ENCODE peak calls at places on chromosomes 4 and X, in four cellular contexts. One of them, this sample, is unnamed. For H3K4me1 and H3K9me3, the result is how much of the 10 kb centered on the place peaks cover.

GRCh38 chr4:102345795-102346100 is 466 bp upstream of the SLC39A8 start:
- DNase-seq in left ventricle myocardium inferior: no peak
- DNase-seq in CD4-positive, alpha-beta memory T cell: no peak
- DNase-seq in Karpas-422: no peak
- DNase-seq in this sample: no peak

GRCh38 chr4:110637408-110638131 is 14.7 kb upstream of the PITX2 start:
- DNase-seq in left ventricle myocardium inferior: no peak
- DNase-seq in CD4-positive, alpha-beta memory T cell: no peak
- DNase-seq in Karpas-422: no peak
- DNase-seq in this sample: no peak

GRCh38 chr4:7970031-7970946 is 30.6 kb upstream of the AFAP1 start:
- DNase-seq in left ventricle myocardium inferior: no peak
- DNase-seq in CD4-positive, alpha-beta memory T cell: peak
- DNase-seq in Karpas-422: no peak
- DNase-seq in this sample: no peak

GRCh38 chr4:140374130-140374477 is 658 bp downstream of the SCOC start:
- DNase-seq in left ventricle myocardium inferior: no peak
- DNase-seq in CD4-positive, alpha-beta memory T cell: no peak
- DNase-seq in Karpas-422: no peak
- DNase-seq in this sample: peak

GRCh38 chrX:2548731-2549423 is 48.1 kb upstream of the DHRSX start:
- DNase-seq in left ventricle myocardium inferior: no peak
- DNase-seq in CD4-positive, alpha-beta memory T cell: no peak
- DNase-seq in Karpas-422: no peak
- DNase-seq in this sample: no peak

GRCh38 chrX:139967300-139967699 is 2.0 kb upstream of the CXorf66 start:
- DNase-seq in left ventricle myocardium inferior: no peak
- DNase-seq in CD4-positive, alpha-beta memory T cell: no peak
- DNase-seq in Karpas-422: peak
- DNase-seq in this sample: peak

GRCh38 chrX:24839331-24839730 is 145.6 kb downstream of the POLA1 start:
- DNase-seq in left ventricle myocardium inferior: no peak
- DNase-seq in CD4-positive, alpha-beta memory T cell: no peak
- DNase-seq in Karpas-422: no peak
- DNase-seq in this sample: no peak

GRCh38 chr4:154416183-154416543 is 75.4 kb downstream of the DCHS2 start:
- DNase-seq in left ventricle myocardium inferior: peak
- DNase-seq in CD4-positive, alpha-beta memory T cell: no peak
- DNase-seq in Karpas-422: no peak
- DNase-seq in this sample: no peak

GRCh38 chr4:94452476-94453300 is 946 bp downstream of the PDLIM5 start:
- DNase-seq in left ventricle myocardium inferior: peak
- DNase-seq in CD4-positive, alpha-beta memory T cell: no peak
- DNase-seq in Karpas-422: peak
- DNase-seq in this sample: peak

GRCh38 chr4:110119347-110119746 is 79.1 kb downstream of the ELOVL6 start:
- DNase-seq in left ventricle myocardium inferior: no peak
- DNase-seq in CD4-positive, alpha-beta memory T cell: no peak
- DNase-seq in Karpas-422: no peak
- DNase-seq in this sample: no peak

GRCh38 chr4:26700110-26700509 is 116.2 kb downstream of the TBC1D19 start:
- DNase-seq in left ventricle myocardium inferior: no peak
- DNase-seq in CD4-positive, alpha-beta memory T cell: no peak
- DNase-seq in Karpas-422: no peak
- DNase-seq in this sample: no peak

GRCh38 chrX:130909469-130910136 is 6.6 kb upstream of the ENOX2 start:
- DNase-seq in left ventricle myocardium inferior: no peak
- DNase-seq in CD4-positive, alpha-beta memory T cell: no peak
- DNase-seq in Karpas-422: no peak
- DNase-seq in this sample: no peak

GRCh38 chrX:111041018-111041462 is 55.0 kb upstream of the PAK3 start:
- DNase-seq in left ventricle myocardium inferior: no peak
- DNase-seq in CD4-positive, alpha-beta memory T cell: peak
- DNase-seq in Karpas-422: peak
- DNase-seq in this sample: no peak

GRCh38 chrX:74890676-74891430 is 34.4 kb downstream of the NEXMIF start:
- DNase-seq in left ventricle myocardium inferior: no peak
- DNase-seq in CD4-positive, alpha-beta memory T cell: no peak
- DNase-seq in Karpas-422: no peak
- DNase-seq in this sample: no peak

GRCh38 chr4:13888112-13888511 is 260.6 kb upstream of the BOD1L1 start:
- DNase-seq in left ventricle myocardium inferior: no peak
- DNase-seq in CD4-positive, alpha-beta memory T cell: no peak
- DNase-seq in Karpas-422: no peak
- DNase-seq in this sample: peak

GRCh38 chr4:58286335-58286734 is 1176.2 kb upstream of the IGFBP7 start:
- DNase-seq in left ventricle myocardium inferior: no peak
- DNase-seq in CD4-positive, alpha-beta memory T cell: no peak
- DNase-seq in Karpas-422: no peak
- DNase-seq in this sample: no peak

GRCh38 chr4:99815597-99816011 is 1.0 kb upstream of the DAPP1 start:
- DNase-seq in left ventricle myocardium inferior: no peak
- DNase-seq in CD4-positive, alpha-beta memory T cell: no peak
- DNase-seq in Karpas-422: no peak
- DNase-seq in this sample: no peak

GRCh38 chrX:2894885-2895292 is 34.2 kb downstream of the ARSD start:
- DNase-seq in left ventricle myocardium inferior: no peak
- DNase-seq in CD4-positive, alpha-beta memory T cell: no peak
- DNase-seq in Karpas-422: no peak
- DNase-seq in this sample: peak

GRCh38 chr4:71526626-71527406 is 188.0 kb downstream of the SLC4A4 start:
- DNase-seq in left ventricle myocardium inferior: no peak
- DNase-seq in CD4-positive, alpha-beta memory T cell: no peak
- DNase-seq in Karpas-422: peak
- DNase-seq in this sample: no peak

GRCh38 chrX:34734383-34734782 is 77.3 kb upstream of the TMEM47 start:
- DNase-seq in left ventricle myocardium inferior: no peak
- DNase-seq in CD4-positive, alpha-beta memory T cell: no peak
- DNase-seq in Karpas-422: no peak
- DNase-seq in this sample: peak

GRCh38 chr4:136864580-136865185 is 667.6 kb downstream of the PCDH18 start:
- DNase-seq in left ventricle myocardium inferior: no peak
- DNase-seq in CD4-positive, alpha-beta memory T cell: peak
- DNase-seq in Karpas-422: peak
- DNase-seq in this sample: peak

GRCh38 chrX:11446331-11446730 is 153.1 kb downstream of the AMELX start:
- DNase-seq in left ventricle myocardium inferior: no peak
- DNase-seq in CD4-positive, alpha-beta memory T cell: no peak
- DNase-seq in Karpas-422: no peak
- DNase-seq in this sample: peak

GRCh38 chrX:138877746-138878145 is 166.2 kb upstream of the FGF13 start:
- DNase-seq in left ventricle myocardium inferior: no peak
- DNase-seq in CD4-positive, alpha-beta memory T cell: no peak
- DNase-seq in Karpas-422: no peak
- DNase-seq in this sample: no peak

GRCh38 chr4:170015285-170015684 is 10.9 kb downstream of the MFAP3L start:
- DNase-seq in left ventricle myocardium inferior: no peak
- DNase-seq in CD4-positive, alpha-beta memory T cell: no peak
- DNase-seq in Karpas-422: no peak
- DNase-seq in this sample: no peak

GRCh38 chrX:97211070-97211469 is 327.4 kb downstream of the RPA4 start:
- DNase-seq in left ventricle myocardium inferior: no peak
- DNase-seq in CD4-positive, alpha-beta memory T cell: no peak
- DNase-seq in Karpas-422: no peak
- DNase-seq in this sample: no peak

GRCh38 chr4:53100801-53101581 is 238.9 kb downstream of the RASL11B start:
- DNase-seq in left ventricle myocardium inferior: no peak
- DNase-seq in CD4-positive, alpha-beta memory T cell: no peak
- DNase-seq in Karpas-422: no peak
- DNase-seq in this sample: peak

GRCh38 chr4:144579411-144580020 is 66.4 kb upstream of the HHIP start:
- DNase-seq in left ventricle myocardium inferior: no peak
- DNase-seq in CD4-positive, alpha-beta memory T cell: no peak
- DNase-seq in Karpas-422: no peak
- DNase-seq in this sample: peak

GRCh38 chr4:16916719-16917337 is 18.4 kb upstream of the LDB2 start:
- DNase-seq in left ventricle myocardium inferior: peak
- DNase-seq in CD4-positive, alpha-beta memory T cell: peak
- DNase-seq in Karpas-422: peak
- DNase-seq in this sample: peak

GRCh38 chr4:47373729-47374128 is 89.8 kb downstream of the COMMD8 start:
- DNase-seq in left ventricle myocardium inferior: no peak
- DNase-seq in CD4-positive, alpha-beta memory T cell: no peak
- DNase-seq in Karpas-422: no peak
- DNase-seq in this sample: no peak

GRCh38 chrX:41922694-41923171 is 621 bp downstream of the CASK start:
- DNase-seq in left ventricle myocardium inferior: peak
- DNase-seq in CD4-positive, alpha-beta memory T cell: peak
- DNase-seq in Karpas-422: no peak
- DNase-seq in this sample: peak

GRCh38 chrX:989959-990510 is 222.4 kb downstream of the CRLF2 start:
- DNase-seq in left ventricle myocardium inferior: peak
- DNase-seq in CD4-positive, alpha-beta memory T cell: peak
- DNase-seq in Karpas-422: peak
- DNase-seq in this sample: peak

DNA sequence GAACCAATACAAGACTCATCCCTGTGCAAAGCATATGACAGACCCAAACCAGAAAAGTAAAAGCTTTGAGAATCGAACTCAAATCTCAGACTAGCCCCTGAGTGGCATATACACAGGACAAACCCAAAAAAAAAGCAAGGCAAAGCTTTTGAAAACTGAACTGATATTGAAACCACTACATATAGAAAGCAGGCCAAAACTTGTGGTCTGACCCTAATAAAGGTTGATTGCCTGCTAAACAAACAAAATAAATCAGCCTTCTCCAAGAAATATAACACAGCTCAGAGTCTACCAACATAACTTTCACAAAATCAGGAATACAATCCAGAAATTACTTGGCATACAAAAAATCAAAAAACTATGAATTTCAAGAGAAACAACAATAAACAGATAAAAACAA is 40.3 kb downstream of the LRBA start:
- DNase-seq in left ventricle myocardium inferior: no peak
- DNase-seq in CD4-positive, alpha-beta memory T cell: no peak
- DNase-seq in Karpas-422: no peak
- DNase-seq in this sample: peak
- H3K4me1 ChIP-seq in left ventricle myocardium inferior: under half
- H3K4me1 ChIP-seq in CD4-positive, alpha-beta memory T cell: under half
- H3K4me1 ChIP-seq in Karpas-422: under half
- H3K4me1 ChIP-seq in this sample: under half

DNA sequence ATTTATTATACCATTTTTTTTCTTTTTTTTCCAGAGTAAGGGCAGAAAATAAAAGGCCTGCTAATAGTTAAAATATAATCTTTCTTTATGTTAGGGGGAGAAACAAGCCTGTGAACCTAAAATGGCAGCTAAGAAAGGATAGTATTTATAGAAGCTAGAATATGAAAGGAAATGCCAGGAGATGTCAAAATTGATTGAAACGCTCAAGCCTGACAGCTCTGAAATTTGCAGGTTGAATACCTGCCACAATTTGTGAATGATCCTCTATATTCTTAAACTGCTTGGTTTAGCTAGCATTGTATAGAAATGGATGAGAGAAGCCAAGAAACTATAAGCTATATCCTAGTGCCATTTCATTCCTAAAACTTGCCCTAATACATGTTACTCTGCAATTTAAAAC is 757.3 kb upstream of the PABPC4L start:
- DNase-seq in left ventricle myocardium inferior: no peak
- DNase-seq in CD4-positive, alpha-beta memory T cell: no peak
- DNase-seq in Karpas-422: no peak
- DNase-seq in this sample: no peak
- H3K4me3 ChIP-seq in left ventricle myocardium inferior: no peak
- H3K4me3 ChIP-seq in CD4-positive, alpha-beta memory T cell: no peak
- H3K4me3 ChIP-seq in Karpas-422: no peak
- H3K4me3 ChIP-seq in this sample: no peak

DNA sequence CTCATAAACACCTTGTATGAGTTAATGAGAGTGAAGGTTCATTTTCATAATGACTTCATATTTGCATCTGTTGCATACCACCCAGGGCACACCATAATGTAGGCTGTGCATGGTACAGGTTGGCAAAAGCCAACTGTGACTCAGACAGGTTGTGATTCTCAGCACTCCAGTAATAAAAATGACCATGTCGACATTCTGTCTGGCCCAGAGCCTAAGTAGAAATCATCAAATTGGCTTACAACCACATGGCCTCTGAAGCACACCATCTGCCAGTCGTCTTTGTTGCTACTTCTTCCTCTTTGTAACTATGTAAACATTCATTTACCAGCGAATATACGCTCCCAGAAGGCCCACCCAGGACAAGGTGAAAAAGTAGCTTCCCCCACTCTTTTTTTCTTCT is 459.5 kb downstream of the GASK1B start:
- DNase-seq in left ventricle myocardium inferior: no peak
- DNase-seq in CD4-positive, alpha-beta memory T cell: no peak
- DNase-seq in Karpas-422: no peak
- DNase-seq in this sample: no peak
- H3K9me3 ChIP-seq in left ventricle myocardium inferior: under half
- H3K9me3 ChIP-seq in CD4-positive, alpha-beta memory T cell: under half
- H3K9me3 ChIP-seq in Karpas-422: under half
- H3K9me3 ChIP-seq in this sample: under half

GRCh38 chr4:2834001-2834921 is 9.4 kb upstream of the ADD1 start:
- DNase-seq in left ventricle myocardium inferior: peak
- DNase-seq in CD4-positive, alpha-beta memory T cell: no peak
- DNase-seq in Karpas-422: no peak
- DNase-seq in this sample: no peak
- H3K4me1 ChIP-seq in left ventricle myocardium inferior: under half
- H3K4me1 ChIP-seq in CD4-positive, alpha-beta memory T cell: half or more
- H3K4me1 ChIP-seq in Karpas-422: half or more
- H3K4me1 ChIP-seq in this sample: under half

DNA sequence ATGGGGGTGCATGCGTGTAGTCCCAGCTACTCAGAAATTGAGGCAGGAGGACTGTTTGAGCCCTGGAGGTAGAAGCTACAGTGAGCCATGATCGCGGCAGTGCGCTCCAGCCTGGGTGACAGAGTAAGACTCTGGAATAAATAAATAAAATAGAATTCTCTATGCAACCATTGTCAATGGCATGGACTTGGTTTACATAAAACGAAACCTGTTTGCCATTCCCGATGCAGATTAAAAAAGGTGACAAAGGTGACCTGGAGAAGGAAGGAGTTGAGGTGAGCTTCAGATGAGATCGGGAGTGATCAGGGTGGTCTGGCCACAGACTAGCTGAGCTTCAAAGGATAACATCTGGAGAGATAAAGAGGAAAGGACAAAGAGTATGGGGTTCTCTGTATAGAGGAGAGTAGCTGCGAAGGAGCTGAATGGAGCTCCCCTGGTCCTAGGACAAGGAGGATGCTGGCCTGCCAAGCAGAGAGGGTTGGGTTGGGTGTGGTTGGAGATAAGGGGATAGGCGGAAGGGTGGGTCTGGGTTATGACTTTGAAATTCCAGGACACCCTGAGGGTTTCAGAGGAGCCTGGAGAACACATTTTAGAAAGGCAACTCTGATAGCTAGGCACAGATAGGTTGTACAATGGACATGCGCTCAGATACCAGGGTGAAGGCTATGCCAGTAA is 98.6 kb downstream of the RBM47 start:
- DNase-seq in left ventricle myocardium inferior: no peak
- DNase-seq in CD4-positive, alpha-beta memory T cell: no peak
- DNase-seq in Karpas-422: no peak
- DNase-seq in this sample: no peak
- H3K4me3 ChIP-seq in left ventricle myocardium inferior: no peak
- H3K4me3 ChIP-seq in CD4-positive, alpha-beta memory T cell: no peak
- H3K4me3 ChIP-seq in Karpas-422: no peak
- H3K4me3 ChIP-seq in this sample: no peak